ENCODE peak calls at places on chromosome 19, in five cellular contexts. C, F, T, J and Z are unnamed samples.

GRCh38 chr19:6236310-6237291 is 43.2 kb downstream of the MLLT1 start:
- DNase-seq in T (peak), C (no peak), J (no peak), F (peak), Z (no peak)

GRCh38 chr19:33736158-33736557 is 60.5 kb upstream of the KCTD15 start:
- DNase-seq in F (no peak), T (no peak), C (no peak), J (no peak), Z (no peak)

GRCh38 chr19:58407658-58408151 is 744 bp upstream of the ZNF584 start:
- DNase-seq in J (no peak), C (no peak), F (no peak), T (no peak), Z (peak)

GRCh38 chr19:1807030-1807694 is 4.9 kb downstream of the ATP8B3 start:
- DNase-seq in C (no peak), F (no peak), J (no peak), T (no peak), Z (no peak)

GRCh38 chr19:12867120-12868099 is 13.8 kb downstream of the DNASE2 start:
- DNase-seq in F (no peak), T (peak), J (no peak), C (no peak), Z (peak)

GRCh38 chr19:5877427-5877826 is 7.1 kb upstream of the FUT5 start:
- DNase-seq in T (no peak), C (no peak), J (no peak), F (no peak), Z (no peak)

GRCh38 chr19:3234800-3235199 is 10.3 kb downstream of the CELF5 start:
- DNase-seq in T (peak), J (no peak), F (no peak), C (no peak), Z (no peak)

GRCh38 chr19:5389353-5389752 is 48.7 kb upstream of the PTPRS start:
- DNase-seq in T (no peak), J (no peak), C (no peak), F (no peak), Z (no peak)

GRCh38 chr19:44401108-44401786 is at the start of gene ZNF285:
- DNase-seq in J (peak), T (peak), F (peak), C (no peak), Z (peak)

GRCh38 chr19:33812388-33813330 is 16.0 kb downstream of the KCTD15 start:
- DNase-seq in C (no peak), T (peak), F (no peak), J (no peak), Z (no peak)

GRCh38 chr19:19111967-19112580 is 26.2 kb downstream of the TMEM161A start:
- DNase-seq in J (no peak), T (peak), C (no peak), F (no peak), Z (no peak)

GRCh38 chr19:23406716-23407115 is 11.4 kb upstream of the ZNF91 start:
- DNase-seq in C (no peak), J (no peak), T (no peak), F (no peak), Z (no peak)

GRCh38 chr19:45250832-45251451 is at the start of gene MARK4:
- DNase-seq in T (peak), C (peak), J (peak), F (peak), Z (peak)

GRCh38 chr19:45215391-45216191 is 29.6 kb downstream of the EXOC3L2 start:
- DNase-seq in F (peak), C (no peak), T (peak), J (no peak), Z (peak)

GRCh38 chr19:497476-497860 is 1.2 kb downstream of the MADCAM1 start:
- DNase-seq in C (no peak), T (peak), J (no peak), F (no peak), Z (no peak)

GRCh38 chr19:55406869-55407624 is 541 bp downstream of the UBE2S start:
- DNase-seq in C (no peak), J (peak), F (no peak), T (peak), Z (peak)

GRCh38 chr19:44303976-44304568 is 753 bp downstream of the ZNF235 start:
- DNase-seq in J (no peak), T (peak), F (peak), C (no peak), Z (peak)

GRCh38 chr19:12881172-12881808 is at the start of gene DNASE2:
- DNase-seq in F (peak), J (peak), C (peak), T (peak), Z (peak)

GRCh38 chr19:17739121-17739875 is 12.0 kb upstream of the FCHO1 start:
- DNase-seq in F (no peak), T (peak), J (no peak), C (no peak), Z (no peak)

GRCh38 chr19:2602391-2603181 is 99.9 kb downstream of the GNG7 start:
- DNase-seq in J (no peak), C (no peak), F (peak), T (peak), Z (peak)

GRCh38 chr19:54454781-54455675 is 6.0 kb downstream of the LENG8 start:
- DNase-seq in J (no peak), T (no peak), C (no peak), F (no peak), Z (no peak)

GRCh38 chr19:860481-861098 is 1.1 kb downstream of the CFD start:
- DNase-seq in T (peak), J (peak), C (peak), F (peak), Z (peak)

GRCh38 chr19:50512999-50513745 is 541 bp downstream of the ASPDH start:
- DNase-seq in T (no peak), F (no peak), J (no peak), C (no peak), Z (no peak)

GRCh38 chr19:38629568-38629967 is 10.6 kb downstream of the EIF3K start:
- DNase-seq in F (no peak), T (no peak), C (no peak), J (no peak), Z (no peak)

GRCh38 chr19:1862424-1863307 is 713 bp downstream of the KLF16 start:
- DNase-seq in C (no peak), T (peak), F (peak), J (peak), Z (peak)

GRCh38 chr19:44202470-44202869 is 9.9 kb upstream of the ZNF227 start:
- DNase-seq in C (no peak), J (no peak), F (no peak), T (no peak), Z (no peak)

GRCh38 chr19:46697142-46697960 is 19.6 kb downstream of the PRKD2 start:
- DNase-seq in F (no peak), T (peak), C (peak), J (no peak), Z (peak)

GRCh38 chr19:17755977-17756670 is 4.8 kb downstream of the FCHO1 start:
- DNase-seq in J (no peak), C (no peak), T (peak), F (peak), Z (peak)

GRCh38 chr19:52535831-52536800 is 8.6 kb downstream of the ZNF808 start:
- DNase-seq in J (no peak), F (no peak), C (no peak), T (peak), Z (peak)

GRCh38 chr19:11373166-11373884 is 1.1 kb upstream of the SWSAP1 start:
- DNase-seq in J (no peak), C (no peak), F (peak), T (peak), Z (peak)
- H3K9ac ChIP-seq in J (no peak), C (no peak), F (no peak), T (no peak), Z (no peak)

GRCh38 chr19:40502647-40503046 is 35.8 kb downstream of the SPTBN4 start:
- DNase-seq in J (no peak), T (no peak), F (peak), C (peak), Z (peak)

GRCh38 chr19:40502081-40502480 is 35.3 kb downstream of the SPTBN4 start:
- DNase-seq in F (no peak), J (no peak), C (no peak), T (no peak), Z (no peak)

GRCh38 chr19:40501599-40501998 is 34.8 kb downstream of the SPTBN4 start:
- DNase-seq in F (no peak), J (no peak), T (no peak), C (no peak), Z (no peak)

GRCh38 chr19:40506099-40506498 is 39.3 kb downstream of the SPTBN4 start:
- DNase-seq in T (no peak), C (no peak), F (no peak), J (no peak), Z (no peak)

DNA sequence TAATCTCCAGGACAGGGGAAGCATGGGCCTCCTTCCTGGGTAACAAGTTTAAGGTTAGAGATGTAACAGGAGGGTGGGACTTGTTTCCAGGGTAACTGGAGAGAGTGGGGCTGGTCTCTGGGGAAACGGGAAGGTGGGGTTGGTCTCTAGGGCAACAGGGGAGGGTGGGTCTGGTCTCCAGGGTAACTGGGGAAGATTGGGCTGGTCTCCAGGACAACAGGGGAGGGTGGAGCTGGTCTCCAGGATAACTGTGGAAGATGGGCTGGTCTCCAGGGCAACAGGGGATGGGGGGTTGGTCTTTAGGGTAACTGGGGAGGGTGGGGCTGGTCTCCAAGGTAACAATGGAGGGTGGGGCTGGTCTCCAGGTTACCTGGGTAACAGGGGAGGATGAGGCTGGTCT is 36.5 kb downstream of the SPTBN4 start:
- DNase-seq in F (no peak), J (no peak), C (no peak), T (peak), Z (peak)
- TF ChIP-seq EZH2phosphoT487 in F (no peak), J (no peak), C (no peak), T (no peak), Z (no peak)

GRCh38 chr19:48271531-48272151 is 1.8 kb downstream of the ZNF114 start:
- DNase-seq in F (peak), C (no peak), T (peak), J (no peak), Z (peak)
- TF ChIP-seq CTCF in F (no peak), C (no peak), T (no peak), J (no peak), Z (no peak)

GRCh38 chr19:10256970-10257615 is 5.1 kb downstream of the MRPL4 start:
- DNase-seq in F (no peak), J (no peak), C (no peak), T (no peak), Z (no peak)
- H3K9ac ChIP-seq in F (no peak), J (no peak), C (no peak), T (no peak), Z (no peak)

GRCh38 chr19:7833225-7834156 is 3.5 kb downstream of the EVI5L start:
- DNase-seq in J (no peak), T (no peak), C (peak), F (peak), Z (no peak)
- TF ChIP-seq EZH2phosphoT487 in J (no peak), T (no peak), C (no peak), F (no peak), Z (no peak)